ENCODE peak calls at places on chromosomes 12 and 14, in six cellular contexts. W is fibroblast of the aortic adventitia, Q is progenitor cell of endocrine pancreas, V is fibroblast of pulmonary artery, Z is transverse colon, K is testis. I is an unnamed sample.

GRCh38 chr12:52022841-52023181 is 16.1 kb downstream of the TAMALIN start:
- DNase-seq in Q (no peak), V (no peak), K (no peak), Z (peak; percentile 64), W (no peak), I (no peak)

GRCh38 chr12:104457746-104458644 is 1.2 kb downstream of the CHST11 start:
- DNase-seq in V (no peak), W (peak; percentile 14), Z (peak; percentile 31), K (peak; percentile 40), Q (peak; percentile 19), I (no peak)

GRCh38 chr12:86513206-86513605 is 257.0 kb upstream of the MGAT4C start:
- DNase-seq in W (peak; percentile 18), Z (no peak), K (no peak), Q (no peak), V (peak; percentile 15), I (no peak)

GRCh38 chr14:22556021-22556989 is 32.7 kb downstream of the DAD1 start:
- DNase-seq in K (peak; percentile 41), V (peak; percentile 80), W (no peak), Q (no peak), Z (peak; percentile 88), I (no peak)

GRCh38 chr12:100199347-100200136 is 1.1 kb upstream of the ACTR6 start:
- DNase-seq in Q (peak; percentile 66), W (peak; percentile 11), K (peak; percentile 82), Z (peak; percentile 89), V (peak; percentile 7), I (no peak)

GRCh38 chr12:64806593-64806992 is 17.9 kb upstream of the TBC1D30 start:
- DNase-seq in K (no peak), Z (no peak), W (no peak), Q (no peak), V (peak; percentile 54), I (no peak)

GRCh38 chr12:51994959-51995358 is 11.8 kb upstream of the TAMALIN start:
- DNase-seq in V (no peak), Z (no peak), Q (no peak), K (no peak), W (no peak), I (no peak)

GRCh38 chr12:22443379-22444316 is 100.7 kb downstream of the C2CD5 start:
- DNase-seq in Z (peak; percentile 54), Q (peak; percentile 66), W (peak; percentile 85), V (peak; percentile 87), K (peak; percentile 84), I (no peak)

GRCh38 chr12:89880695-89881350 is 172.2 kb upstream of the ATP2B1 start:
- DNase-seq in Z (peak; percentile 31), W (no peak), K (no peak), V (no peak), Q (no peak), I (no peak)

GRCh38 chr12:120457133-120457532 is 10.9 kb downstream of the GATC start:
- DNase-seq in W (no peak), K (no peak), Z (no peak), Q (no peak), V (peak; percentile 20), I (no peak)

GRCh38 chr12:51917041-51917590 is 9.8 kb downstream of the ACVRL1 start:
- DNase-seq in Z (no peak), K (no peak), W (no peak), V (no peak), Q (no peak), I (no peak)

GRCh38 chr12:55132816-55133215 is 6.6 kb downstream of the OR9K2 start:
- DNase-seq in Z (no peak), Q (no peak), V (no peak), W (no peak), K (no peak), I (no peak)

GRCh38 chr14:35369701-35370191 is 34.8 kb downstream of the NFKBIA start:
- DNase-seq in Z (no peak), K (no peak), W (no peak), V (no peak), Q (no peak), I (no peak)

GRCh38 chr12:110245278-110245868 is 35.7 kb upstream of the ATP2A2 start:
- DNase-seq in V (no peak), Z (peak; percentile 81), W (no peak), Q (no peak), K (no peak), I (no peak)

GRCh38 chr12:3202734-3203446 is 125.7 kb downstream of the TSPAN9 start:
- DNase-seq in V (peak; percentile 39), K (peak; percentile 72), Z (peak; percentile 39), Q (peak; percentile 82), W (peak; percentile 40), I (no peak)

GRCh38 chr14:104536942-104537612 is 42.5 kb upstream of the C14orf180 start:
- DNase-seq in V (peak; percentile 63), W (peak; percentile 5), Z (no peak), Q (no peak), K (peak; percentile 80), I (no peak)

GRCh38 chr14:105375635-105376057 is 22.7 kb upstream of the TEX22 start:
- DNase-seq in V (peak; percentile 13), K (no peak), W (no peak), Q (no peak), Z (no peak), I (no peak)

GRCh38 chr14:76752744-76753143 is 8.5 kb upstream of the VASH1 start:
- DNase-seq in K (no peak), W (no peak), Z (no peak), V (no peak), Q (no peak), I (no peak)

GRCh38 chr12:88334271-88334670 is 192.2 kb downstream of the TMTC3 start:
- DNase-seq in K (no peak), W (peak; percentile 27), V (peak; percentile 72), Q (no peak), Z (no peak), I (no peak)

GRCh38 chr14:24053548-24054323 is 1.9 kb downstream of the CARMIL3 start:
- DNase-seq in V (no peak), Q (no peak), K (no peak), W (no peak), Z (no peak), I (no peak)
- TF ChIP-seq CTCF in V (no peak), Q (no peak), K (no peak), W (no peak), Z (no peak), I (no peak)

GRCh38 chr12:116927244-116927940 is 16.6 kb downstream of the FBXW8 start:
- DNase-seq in W (no peak), Z (no peak), Q (no peak), V (no peak), K (no peak), I (no peak)

GRCh38 chr12:116926283-116927243 is 15.8 kb downstream of the FBXW8 start:
- DNase-seq in Q (no peak), W (no peak), V (no peak), K (no peak), Z (no peak), I (no peak)

GRCh38 chr12:116929885-116930284 is 19.1 kb downstream of the FBXW8 start:
- DNase-seq in V (no peak), Q (no peak), K (no peak), Z (no peak), W (no peak), I (no peak)

GRCh38 chr12:116931665-116932064 is 20.9 kb downstream of the FBXW8 start:
- DNase-seq in W (no peak), K (no peak), Z (no peak), Q (no peak), V (no peak), I (no peak)

DNA sequence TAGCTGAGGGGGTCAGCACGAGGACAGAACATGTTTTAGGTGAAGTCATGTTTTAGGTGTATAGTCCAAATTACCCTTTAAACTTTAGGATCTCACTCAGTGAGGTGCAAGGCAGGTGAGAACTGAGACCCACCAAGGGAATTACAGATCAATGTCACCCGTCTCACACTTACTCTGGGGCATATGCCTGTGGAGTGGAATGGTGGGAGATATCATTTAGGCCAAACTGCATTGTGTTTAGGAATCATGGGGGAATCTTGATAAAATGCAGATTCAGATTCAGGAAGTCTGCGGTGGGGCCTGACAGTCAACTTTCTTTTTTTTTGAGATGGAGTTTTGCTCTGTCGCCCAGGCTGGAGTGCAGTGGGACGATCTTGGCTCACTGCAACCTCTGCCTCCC is 17.8 kb downstream of the FBXW8 start:
- DNase-seq in V (no peak), K (no peak), Z (no peak), W (no peak), Q (no peak), I (no peak)
- TF ChIP-seq CTCF in V (no peak), K (no peak), Z (no peak), W (no peak), Q (no peak), I (no peak)

GRCh38 chr14:99793213-99794155 is at the start of gene EML1:
- DNase-seq in W (peak; percentile 68), Q (peak; percentile 81), K (peak; percentile 88), Z (peak; percentile 69), V (peak; percentile 81), I (peak; percentile 54)
- TF ChIP-seq CTCF in W (peak; percentile 22), Q (no peak), K (no peak), Z (no peak), V (no peak), I (no peak)

DNA sequence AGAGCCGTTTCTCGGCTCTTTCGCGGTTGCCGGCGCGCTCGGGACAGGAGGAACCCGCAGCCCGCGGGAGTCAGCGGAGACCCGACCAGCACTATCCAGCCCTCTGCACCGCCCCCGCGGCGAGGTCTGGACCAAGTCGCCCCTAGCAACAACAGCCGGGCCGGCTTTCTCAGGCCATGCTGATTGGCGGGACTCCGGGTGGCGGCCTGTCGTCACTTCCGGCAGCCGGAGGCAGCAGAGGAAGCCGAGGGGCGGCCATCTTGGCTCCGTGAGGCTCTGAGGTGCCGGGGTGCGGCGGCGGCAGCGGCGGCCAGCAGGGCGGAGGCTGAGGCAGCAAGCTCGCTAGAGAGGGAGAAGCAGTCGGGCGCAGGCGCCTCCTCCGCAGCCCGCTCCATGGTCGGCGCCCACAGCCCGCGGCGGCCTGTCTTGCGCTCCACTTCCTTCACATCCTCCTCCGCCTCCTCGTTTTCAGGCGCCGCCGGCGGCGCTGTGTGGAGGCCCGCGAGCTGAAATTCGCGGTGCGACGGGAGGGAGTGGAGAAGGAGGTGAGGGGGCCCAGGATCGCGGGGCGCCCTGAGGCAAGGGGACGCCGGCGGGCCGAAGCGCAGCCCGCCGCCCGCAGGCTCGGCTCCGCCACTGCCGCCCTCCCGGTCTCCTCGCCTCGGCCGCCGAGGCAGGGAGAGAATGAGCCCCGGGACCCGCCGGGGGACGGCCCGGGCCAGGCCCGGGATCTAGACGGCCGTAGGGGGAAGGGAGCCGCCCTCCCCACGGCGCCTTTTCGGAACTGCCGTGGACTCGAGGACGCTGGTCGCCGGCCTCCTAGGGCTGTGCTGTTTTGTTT is at the start of gene MARK3:
- DNase-seq in K (peak; percentile 99), W (peak; percentile 95), V (peak; percentile 97), Z (peak; percentile 98), Q (peak; percentile 95), I (peak; percentile 85)
- TF ChIP-seq CTCF in K (no peak), W (no peak), V (no peak), Z (peak; percentile 17), Q (peak; percentile 35), I (no peak)

GRCh38 chr14:88611878-88612277 is 49.0 kb downstream of the ZC3H14 start:
- DNase-seq in Q (no peak), K (no peak), V (no peak), Z (no peak), W (no peak), I (no peak)
- TF ChIP-seq CTCF in Q (no peak), K (no peak), V (no peak), Z (no peak), W (no peak), I (no peak)